ENCODE peak calls at places on chromosomes 5 and 9, in nine cellular contexts. H, E, X, O, M, I, G, B and J are unnamed samples.

GRCh38 chr5:98774192-98775046 is 956 bp downstream of the RGMB start:
- DNase-seq in B (peak), I (peak), E (peak), G (peak), M (peak), H (no peak), O (peak), X (peak), J (no peak)

GRCh38 chr5:68134033-68134668 is 81.4 kb upstream of the PIK3R1 start:
- DNase-seq in I (no peak), X (no peak), O (no peak), H (no peak), B (no peak), G (peak), E (no peak), M (no peak), J (no peak)

GRCh38 chr9:72526901-72527800 is 5.7 kb downstream of the TMC1 start:
- DNase-seq in H (peak), O (peak), I (peak), X (peak), B (peak), M (peak), E (no peak), G (peak), J (peak)

GRCh38 chr5:159030357-159030756 is 69.4 kb downstream of the EBF1 start:
- DNase-seq in M (no peak), I (no peak), B (no peak), E (no peak), X (no peak), G (no peak), H (no peak), O (no peak), J (no peak)

GRCh38 chr5:163809480-163809879 is 304.1 kb downstream of the MAT2B start:
- DNase-seq in I (no peak), X (peak), G (peak), B (no peak), H (no peak), E (no peak), O (no peak), M (peak), J (no peak)

GRCh38 chr5:33659526-33660169 is 218.9 kb downstream of the TARS1 start:
- DNase-seq in E (no peak), M (no peak), I (no peak), X (no peak), O (no peak), H (peak), G (no peak), B (no peak), J (no peak)

GRCh38 chr9:22060831-22061383 is 51.8 kb upstream of the CDKN2B start:
- DNase-seq in H (no peak), E (no peak), I (no peak), O (no peak), G (no peak), X (no peak), B (no peak), M (peak), J (no peak)

GRCh38 chr9:37218800-37219425 is 98.5 kb downstream of the ZCCHC7 start:
- DNase-seq in O (no peak), H (no peak), M (peak), I (no peak), B (no peak), X (no peak), E (no peak), G (no peak), J (no peak)

GRCh38 chr5:37735649-37736347 is 104.0 kb downstream of the GDNF start:
- DNase-seq in H (no peak), E (no peak), I (no peak), X (peak), B (peak), M (peak), G (peak), O (peak), J (no peak)

GRCh38 chr9:135440620-135441019 is 39.0 kb upstream of the PPP1R26 start:
- DNase-seq in B (no peak), E (no peak), I (peak), O (no peak), X (no peak), M (no peak), G (no peak), H (no peak), J (no peak)
- H3K4me3 ChIP-seq in B (no peak), E (no peak), I (no peak), O (no peak), X (no peak), M (no peak), G (no peak), H (no peak), J (no peak)

GRCh38 chr5:150651924-150652688 is 8.9 kb upstream of the MYOZ3 start:
- DNase-seq in I (no peak), X (no peak), M (no peak), O (no peak), E (no peak), H (no peak), B (no peak), G (no peak), J (no peak)

GRCh38 chr5:150654181-150654580 is 6.9 kb upstream of the MYOZ3 start:
- DNase-seq in H (no peak), X (no peak), E (no peak), B (no peak), G (no peak), M (no peak), I (no peak), O (no peak), J (no peak)

GRCh38 chr5:150653762-150654158 is 7.3 kb upstream of the MYOZ3 start:
- DNase-seq in E (no peak), M (no peak), I (no peak), H (no peak), B (no peak), X (no peak), G (no peak), O (no peak), J (no peak)

GRCh38 chr5:150651382-150651781 is 9.7 kb upstream of the MYOZ3 start:
- DNase-seq in X (no peak), E (no peak), I (no peak), H (no peak), O (no peak), G (no peak), B (no peak), M (no peak), J (no peak)

GRCh38 chr5:150653145-150653761 is 7.8 kb upstream of the MYOZ3 start:
- DNase-seq in G (peak), B (no peak), X (peak), H (no peak), E (no peak), M (peak), I (no peak), O (peak), J (no peak)
- TF ChIP-seq CTCF in G (peak), B (peak), X (peak), H (peak), E (no peak), M (peak), I (no peak), O (peak), J (peak)

GRCh38 chr5:143653766-143654282 is 158.1 kb upstream of the HMHB1 start:
- DNase-seq in X (no peak), H (no peak), O (no peak), B (no peak), I (no peak), G (peak), E (no peak), M (peak), J (no peak)

GRCh38 chr5:143653256-143653655 is 158.7 kb upstream of the HMHB1 start:
- DNase-seq in M (no peak), X (no peak), B (no peak), H (no peak), I (no peak), G (no peak), E (no peak), O (no peak), J (no peak)

GRCh38 chr5:143662020-143662419 is 149.9 kb upstream of the HMHB1 start:
- DNase-seq in B (no peak), O (no peak), X (no peak), I (no peak), H (no peak), E (no peak), M (no peak), G (no peak), J (no peak)

GRCh38 chr5:143659614-143660238 is 152.2 kb upstream of the HMHB1 start:
- DNase-seq in E (no peak), G (no peak), B (no peak), I (peak), M (no peak), H (no peak), O (no peak), X (no peak), J (no peak)

GRCh38 chr5:143657814-143658395 is 154.1 kb upstream of the HMHB1 start:
- DNase-seq in H (no peak), B (no peak), I (peak), X (peak), M (peak), E (no peak), O (no peak), G (peak), J (no peak)
- H3K4me3 ChIP-seq in H (no peak), B (no peak), I (no peak), X (no peak), M (no peak), E (no peak), O (no peak), G (no peak), J (no peak)

GRCh38 chr5:133343196-133343595 is 269.1 kb downstream of the FSTL4 start:
- DNase-seq in X (no peak), G (no peak), M (no peak), H (no peak), O (no peak), I (no peak), B (no peak), E (no peak), J (no peak)
- TF ChIP-seq CTCF in X (no peak), G (no peak), M (no peak), H (no peak), O (no peak), I (no peak), B (no peak), E (no peak), J (no peak)

GRCh38 chr5:160466889-160467554 is 45.4 kb downstream of the PTTG1 start:
- DNase-seq in M (peak), B (peak), X (peak), I (peak), E (no peak), H (no peak), G (peak), O (no peak), J (no peak)
- H3K4me3 ChIP-seq in M (no peak), B (no peak), X (no peak), I (peak), E (no peak), H (no peak), G (no peak), O (no peak), J (no peak)

GRCh38 chr5:137831526-137831925 is 36.1 kb upstream of the MYOT start:
- DNase-seq in I (no peak), G (peak), O (no peak), H (no peak), E (no peak), M (peak), X (no peak), B (no peak), J (no peak)
- TF ChIP-seq CTCF in I (no peak), G (no peak), O (peak), H (no peak), E (peak), M (peak), X (peak), B (peak), J (no peak)